ENCODE peak calls at places on chromosome 4, in seven cellular contexts. N is EL, U is midbrain, M is stromal cell of bone marrow, S is dermis blood vessel endothelial cell, G is DMS79, C is GM23248. I is an unnamed sample.

GRCh38 chr4:94889961-94890360 is 132.2 kb downstream of the BMPR1B start:
- DNase-seq in N (no peak), U (no peak), M (peak), S (no peak), G (no peak), C (peak), I (no peak)

GRCh38 chr4:8830611-8831200 is 40.9 kb downstream of the HMX1 start:
- DNase-seq in N (no peak), U (no peak), M (no peak), S (no peak), G (no peak), C (no peak), I (no peak)

GRCh38 chr4:107253579-107254068 is 217.5 kb upstream of the DKK2 start:
- DNase-seq in N (no peak), U (no peak), M (no peak), S (no peak), G (no peak), C (no peak), I (no peak)

GRCh38 chr4:62014982-62015739 is 815.0 kb downstream of the ADGRL3 start:
- DNase-seq in N (no peak), U (no peak), M (no peak), S (no peak), G (no peak), C (no peak), I (no peak)

GRCh38 chr4:5256416-5256815 is 205.1 kb downstream of the STK32B start:
- DNase-seq in N (no peak), U (no peak), M (no peak), S (peak), G (no peak), C (no peak), I (no peak)

GRCh38 chr4:185839770-185840169 is 27.8 kb upstream of the SORBS2 start:
- DNase-seq in N (no peak), U (no peak), M (no peak), S (peak), G (no peak), C (peak), I (no peak)

GRCh38 chr4:24598025-24598424 is 13.7 kb upstream of the DHX15 start:
- DNase-seq in N (no peak), U (no peak), M (no peak), S (no peak), G (no peak), C (no peak), I (peak)

GRCh38 chr4:165877291-165877690 is 4.3 kb downstream of the TLL1 start:
- DNase-seq in N (no peak), U (no peak), M (no peak), S (no peak), G (no peak), C (peak), I (no peak)

GRCh38 chr4:10690185-10690907 is 5.8 kb upstream of the CLNK start:
- DNase-seq in N (no peak), U (no peak), M (no peak), S (no peak), G (no peak), C (no peak), I (no peak)

GRCh38 chr4:175470141-175470540 is 341.9 kb downstream of the GPM6A start:
- DNase-seq in N (peak), U (no peak), M (no peak), S (no peak), G (no peak), C (peak), I (no peak)

GRCh38 chr4:10006604-10007435 is 14.5 kb downstream of the SLC2A9 start:
- DNase-seq in N (no peak), U (no peak), M (peak), S (peak), G (no peak), C (peak), I (peak)

GRCh38 chr4:1207603-1208265 is 35.4 kb upstream of the SPON2 start:
- DNase-seq in N (peak), U (peak), M (peak), S (no peak), G (no peak), C (peak), I (no peak)

GRCh38 chr4:103111598-103111997 is 12.0 kb upstream of the BDH2 start:
- DNase-seq in N (no peak), U (no peak), M (no peak), S (no peak), G (no peak), C (no peak), I (no peak)